ENCODE peak calls at places on chromosomes 6 and 20, in ten cellular contexts. R, Q, A, Z, K, M, F, U, D and W are unnamed samples.

GRCh38 chr6:85997206-85997605 is 354.5 kb upstream of the SYNCRIP start:
- DNase-seq in F (no peak), Z (no peak), R (no peak), D (no peak), M (no peak), A (no peak), Q (no peak), K (no peak), U (no peak), W (no peak)

GRCh38 chr6:100468013-100468622 is 3.4 kb upstream of the SIM1 start:
- DNase-seq in Q (no peak), U (no peak), F (no peak), Z (no peak), R (no peak), M (no peak), K (no peak), D (no peak), A (no peak), W (no peak)

GRCh38 chr20:40457404-40457803 is 231.6 kb downstream of the MAFB start:
- DNase-seq in D (no peak), K (no peak), M (no peak), F (no peak), R (no peak), U (no peak), A (no peak), Q (no peak), Z (no peak), W (no peak)

GRCh38 chr6:155481215-155481614 is 25.6 kb upstream of the NOX3 start:
- DNase-seq in D (no peak), F (no peak), M (no peak), R (no peak), K (peak; percentile 20), Z (no peak), A (no peak), Q (no peak), U (no peak), W (no peak)

GRCh38 chr6:43842231-43842794 is 72.3 kb downstream of the VEGFA start:
- DNase-seq in M (no peak), R (no peak), Q (no peak), F (no peak), Z (no peak), U (no peak), A (no peak), K (peak; percentile 25), D (no peak), W (no peak)

GRCh38 chr20:31505903-31506302 is 8.3 kb upstream of the HM13 start:
- DNase-seq in U (no peak), F (no peak), Z (no peak), K (no peak), D (no peak), M (no peak), Q (no peak), R (no peak), A (no peak), W (no peak)

GRCh38 chr6:63424636-63425035 is 104.9 kb upstream of the LGSN start:
- DNase-seq in Z (no peak), U (no peak), K (no peak), M (no peak), D (no peak), F (no peak), Q (no peak), A (no peak), R (no peak), W (no peak)

GRCh38 chr6:167793421-167793820 is 33.3 kb upstream of the AFDN start:
- DNase-seq in K (peak; percentile 7), Z (no peak), Q (no peak), R (no peak), A (no peak), F (no peak), M (no peak), D (peak; percentile 57), U (no peak), W (no peak)

GRCh38 chr6:125747589-125748533 is 1.6 kb upstream of the HEY2 start:
- DNase-seq in D (peak; percentile 81), Q (peak; percentile 38), M (peak; percentile 64), K (no peak), Z (peak; percentile 46), A (no peak), R (no peak), U (peak; percentile 62), F (peak; percentile 30), W (peak; percentile 62)

GRCh38 chr6:138590796-138591709 is 91.8 kb upstream of the NHSL1 start:
- DNase-seq in U (peak; percentile 33), M (no peak), F (peak; percentile 79), Z (no peak), D (peak; percentile 71), R (no peak), Q (peak; percentile 53), A (no peak), K (peak; percentile 84), W (peak; percentile 57)

GRCh38 chr6:155340464-155341129 is 26.3 kb upstream of the TFB1M start:
- DNase-seq in U (no peak), Z (no peak), M (no peak), D (peak; percentile 32), K (peak; percentile 50), R (no peak), Q (no peak), A (no peak), F (no peak), W (no peak)

GRCh38 chr20:1857403-1857941 is 37.7 kb upstream of the SIRPA start:
- DNase-seq in Q (no peak), A (no peak), U (no peak), F (no peak), R (no peak), K (no peak), M (no peak), Z (no peak), D (no peak), W (no peak)

GRCh38 chr6:108942556-108943492 is 94.6 kb downstream of the ARMC2 start:
- DNase-seq in D (no peak), K (no peak), Z (no peak), R (no peak), Q (no peak), F (no peak), A (no peak), U (peak; percentile 22), M (no peak), W (no peak)

GRCh38 chr6:41546475-41546865 is 289 bp downstream of the FOXP4 start:
- DNase-seq in F (no peak), M (no peak), Z (no peak), K (peak; percentile 61), D (no peak), U (no peak), R (no peak), Q (no peak), A (no peak), W (no peak)

GRCh38 chr6:46191961-46192360 is 21.2 kb upstream of the ENPP5 start:
- DNase-seq in K (peak; percentile 49), D (no peak), U (no peak), R (no peak), Q (no peak), A (no peak), F (no peak), Z (no peak), M (no peak), W (no peak)

GRCh38 chr6:10414766-10415592 is at the start of gene TFAP2A:
- DNase-seq in Z (no peak), Q (no peak), A (no peak), U (no peak), M (no peak), R (no peak), K (peak; percentile 61), D (peak; percentile 97), F (no peak), W (no peak)

GRCh38 chr6:15312500-15312899 is 66.6 kb downstream of the JARID2 start:
- DNase-seq in Z (no peak), K (peak; percentile 29), R (no peak), M (no peak), A (no peak), F (peak; percentile 42), D (no peak), Q (no peak), U (no peak), W (no peak)

GRCh38 chr20:45685896-45686295 is 15.9 kb upstream of the WFDC11 start:
- DNase-seq in M (no peak), R (no peak), Q (no peak), F (no peak), Z (no peak), U (no peak), K (no peak), D (peak; percentile 41), A (no peak), W (no peak)

GRCh38 chr6:4136354-4136831 is 1.0 kb upstream of the ECI2 start:
- DNase-seq in A (no peak), F (no peak), R (no peak), U (no peak), M (no peak), D (no peak), Q (no peak), K (no peak), Z (no peak), W (no peak)

GRCh38 chr6:14798594-14798982 is 447.3 kb upstream of the JARID2 start:
- DNase-seq in U (no peak), M (no peak), R (no peak), K (no peak), D (no peak), F (no peak), Z (no peak), A (no peak), Q (no peak), W (no peak)

GRCh38 chr20:14599613-14600012 is 262.2 kb upstream of the FLRT3 start:
- DNase-seq in M (no peak), U (no peak), K (no peak), A (no peak), Z (no peak), R (no peak), Q (no peak), D (no peak), F (no peak), W (no peak)

GRCh38 chr20:44967207-44967807 is 995 bp downstream of the STK4 start:
- DNase-seq in D (no peak), Z (no peak), U (peak; percentile 62), A (no peak), F (no peak), K (no peak), Q (no peak), R (no peak), M (no peak), W (no peak)

GRCh38 chr6:43274916-43275597 is 23.0 kb upstream of the SLC22A7 start:
- DNase-seq in D (no peak), F (no peak), R (no peak), Z (no peak), A (no peak), U (peak; percentile 37), M (no peak), Q (no peak), K (no peak), W (peak; percentile 22)

GRCh38 chr6:14501240-14501639 is 383.7 kb downstream of the CD83 start:
- DNase-seq in R (no peak), Z (no peak), F (no peak), M (no peak), Q (no peak), U (no peak), K (peak; percentile 22), A (no peak), D (no peak), W (no peak)

GRCh38 chr20:11890331-11891080 is 27.2 kb upstream of the BTBD3 start:
- DNase-seq in U (peak; percentile 30), D (peak; percentile 96), R (peak; percentile 12), Q (peak; percentile 93), A (peak; percentile 94), F (peak; percentile 96), Z (peak; percentile 88), M (peak; percentile 93), K (peak; percentile 94), W (peak; percentile 94)